ENCODE peak calls at places on chromosomes 4 and X, in seven cellular contexts. One of them, this sample, is unnamed.

GRCh38 chrX:40108959-40109287 is 11.2 kb upstream of the BCOR start:
- DNase-seq in cardiac muscle cell: peak; percentile 85
- DNase-seq in upper lobe of left lung: peak; percentile 95
- DNase-seq in neural progenitor cell: peak; percentile 77
- DNase-seq in stomach: peak; percentile 82
- DNase-seq in fibroblast of pulmonary artery: peak; percentile 80
- DNase-seq in astrocyte of the spinal cord: peak; percentile 80
- DNase-seq in this sample: no peak

GRCh38 chr4:139208404-139208945 is 31.5 kb upstream of the ELF2 start:
- DNase-seq in cardiac muscle cell: peak; percentile 86
- DNase-seq in upper lobe of left lung: no peak
- DNase-seq in neural progenitor cell: no peak
- DNase-seq in stomach: no peak
- DNase-seq in fibroblast of pulmonary artery: peak; percentile 71
- DNase-seq in astrocyte of the spinal cord: peak; percentile 61
- DNase-seq in this sample: peak; percentile 89

GRCh38 chrX:18961686-18962085 is 22.2 kb downstream of the PHKA2 start:
- DNase-seq in cardiac muscle cell: peak; percentile 48
- DNase-seq in upper lobe of left lung: no peak
- DNase-seq in neural progenitor cell: no peak
- DNase-seq in stomach: no peak
- DNase-seq in fibroblast of pulmonary artery: peak; percentile 52
- DNase-seq in astrocyte of the spinal cord: peak; percentile 17
- DNase-seq in this sample: no peak

GRCh38 chr4:151727365-151727764 is 33.4 kb downstream of the GATB start:
- DNase-seq in cardiac muscle cell: no peak
- DNase-seq in upper lobe of left lung: no peak
- DNase-seq in neural progenitor cell: no peak
- DNase-seq in stomach: no peak
- DNase-seq in fibroblast of pulmonary artery: no peak
- DNase-seq in astrocyte of the spinal cord: no peak
- DNase-seq in this sample: no peak

GRCh38 chr4:40283968-40284367 is 51.2 kb upstream of the CHRNA9 start:
- DNase-seq in cardiac muscle cell: no peak
- DNase-seq in upper lobe of left lung: no peak
- DNase-seq in neural progenitor cell: no peak
- DNase-seq in stomach: no peak
- DNase-seq in fibroblast of pulmonary artery: no peak
- DNase-seq in astrocyte of the spinal cord: peak; percentile 80
- DNase-seq in this sample: no peak

GRCh38 chr4:80075995-80076394 is 3.0 kb upstream of the ANTXR2 start:
- DNase-seq in cardiac muscle cell: no peak
- DNase-seq in upper lobe of left lung: no peak
- DNase-seq in neural progenitor cell: no peak
- DNase-seq in stomach: no peak
- DNase-seq in fibroblast of pulmonary artery: no peak
- DNase-seq in astrocyte of the spinal cord: no peak
- DNase-seq in this sample: no peak

GRCh38 chrX:68183612-68184214 is 249.6 kb downstream of the OPHN1 start:
- DNase-seq in cardiac muscle cell: peak; percentile 52
- DNase-seq in upper lobe of left lung: no peak
- DNase-seq in neural progenitor cell: peak; percentile 30
- DNase-seq in stomach: no peak
- DNase-seq in fibroblast of pulmonary artery: peak; percentile 54
- DNase-seq in astrocyte of the spinal cord: peak; percentile 43
- DNase-seq in this sample: no peak

GRCh38 chr4:73068496-73069337 is 799 bp downstream of the COX18 start:
- DNase-seq in cardiac muscle cell: peak; percentile 44
- DNase-seq in upper lobe of left lung: no peak
- DNase-seq in neural progenitor cell: peak; percentile 21
- DNase-seq in stomach: no peak
- DNase-seq in fibroblast of pulmonary artery: peak; percentile 45
- DNase-seq in astrocyte of the spinal cord: peak; percentile 53
- DNase-seq in this sample: no peak

GRCh38 chr4:18568600-18568999 is 547.0 kb upstream of the LCORL start:
- DNase-seq in cardiac muscle cell: peak; percentile 1
- DNase-seq in upper lobe of left lung: no peak
- DNase-seq in neural progenitor cell: no peak
- DNase-seq in stomach: no peak
- DNase-seq in fibroblast of pulmonary artery: no peak
- DNase-seq in astrocyte of the spinal cord: no peak
- DNase-seq in this sample: no peak

GRCh38 chr4:127686656-127687055 is 43.5 kb upstream of the SLC25A31 start:
- DNase-seq in cardiac muscle cell: peak; percentile 2
- DNase-seq in upper lobe of left lung: no peak
- DNase-seq in neural progenitor cell: no peak
- DNase-seq in stomach: no peak
- DNase-seq in fibroblast of pulmonary artery: peak; percentile 31
- DNase-seq in astrocyte of the spinal cord: peak; percentile 32
- DNase-seq in this sample: no peak

GRCh38 chrX:71103110-71103983 is 3.2 kb downstream of the CXorf65 start:
- DNase-seq in cardiac muscle cell: peak; percentile 9
- DNase-seq in upper lobe of left lung: no peak
- DNase-seq in neural progenitor cell: peak; percentile 48
- DNase-seq in stomach: peak; percentile 34
- DNase-seq in fibroblast of pulmonary artery: no peak
- DNase-seq in astrocyte of the spinal cord: no peak
- DNase-seq in this sample: no peak

GRCh38 chrX:49291615-49292337 is 11.7 kb upstream of the GAGE10 start:
- DNase-seq in cardiac muscle cell: peak; percentile 70
- DNase-seq in upper lobe of left lung: no peak
- DNase-seq in neural progenitor cell: peak; percentile 72
- DNase-seq in stomach: peak; percentile 69
- DNase-seq in fibroblast of pulmonary artery: peak; percentile 68
- DNase-seq in astrocyte of the spinal cord: peak; percentile 39
- DNase-seq in this sample: no peak

GRCh38 chr4:5632571-5632970 is 75.8 kb downstream of the EVC2 start:
- DNase-seq in cardiac muscle cell: no peak
- DNase-seq in upper lobe of left lung: no peak
- DNase-seq in neural progenitor cell: no peak
- DNase-seq in stomach: no peak
- DNase-seq in fibroblast of pulmonary artery: no peak
- DNase-seq in astrocyte of the spinal cord: no peak
- DNase-seq in this sample: no peak

GRCh38 chr4:87117051-87117729 is 103.2 kb downstream of the KLHL8 start:
- DNase-seq in cardiac muscle cell: no peak
- DNase-seq in upper lobe of left lung: no peak
- DNase-seq in neural progenitor cell: peak; percentile 18
- DNase-seq in stomach: no peak
- DNase-seq in fibroblast of pulmonary artery: no peak
- DNase-seq in astrocyte of the spinal cord: no peak
- DNase-seq in this sample: no peak

GRCh38 chrX:23557070-23557469 is 110.2 kb upstream of the PRDX4 start:
- DNase-seq in cardiac muscle cell: peak; percentile 68
- DNase-seq in upper lobe of left lung: no peak
- DNase-seq in neural progenitor cell: no peak
- DNase-seq in stomach: no peak
- DNase-seq in fibroblast of pulmonary artery: peak; percentile 26
- DNase-seq in astrocyte of the spinal cord: no peak
- DNase-seq in this sample: no peak

GRCh38 chrX:23554304-23554703 is 113.0 kb upstream of the PRDX4 start:
- DNase-seq in cardiac muscle cell: peak; percentile 60
- DNase-seq in upper lobe of left lung: no peak
- DNase-seq in neural progenitor cell: peak; percentile 63
- DNase-seq in stomach: no peak
- DNase-seq in fibroblast of pulmonary artery: peak; percentile 64
- DNase-seq in astrocyte of the spinal cord: peak; percentile 60
- DNase-seq in this sample: peak; percentile 7

GRCh38 chrX:23559975-23560374 is 107.3 kb upstream of the PRDX4 start:
- DNase-seq in cardiac muscle cell: no peak
- DNase-seq in upper lobe of left lung: no peak
- DNase-seq in neural progenitor cell: no peak
- DNase-seq in stomach: no peak
- DNase-seq in fibroblast of pulmonary artery: no peak
- DNase-seq in astrocyte of the spinal cord: no peak
- DNase-seq in this sample: no peak
- TF ChIP-seq CTCF in cardiac muscle cell: no peak
- TF ChIP-seq CTCF in upper lobe of left lung: no peak
- TF ChIP-seq CTCF in neural progenitor cell: peak; percentile 25
- TF ChIP-seq CTCF in stomach: no peak
- TF ChIP-seq CTCF in fibroblast of pulmonary artery: no peak
- TF ChIP-seq CTCF in astrocyte of the spinal cord: no peak
- TF ChIP-seq CTCF in this sample: no peak

GRCh38 chr4:144645102-144645469 is 870 bp upstream of the HHIP start:
- DNase-seq in cardiac muscle cell: no peak
- DNase-seq in upper lobe of left lung: peak; percentile 84
- DNase-seq in neural progenitor cell: peak; percentile 15
- DNase-seq in stomach: no peak
- DNase-seq in fibroblast of pulmonary artery: peak; percentile 47
- DNase-seq in astrocyte of the spinal cord: peak; percentile 35
- DNase-seq in this sample: no peak

GRCh38 chr4:144647095-144647959 is 1.4 kb downstream of the HHIP start:
- DNase-seq in cardiac muscle cell: peak; percentile 51
- DNase-seq in upper lobe of left lung: no peak
- DNase-seq in neural progenitor cell: peak; percentile 36
- DNase-seq in stomach: no peak
- DNase-seq in fibroblast of pulmonary artery: peak; percentile 78
- DNase-seq in astrocyte of the spinal cord: peak; percentile 75
- DNase-seq in this sample: no peak

GRCh38 chr4:144645621-144646522 is at the start of gene HHIP:
- DNase-seq in cardiac muscle cell: peak; percentile 65
- DNase-seq in upper lobe of left lung: peak; percentile 92
- DNase-seq in neural progenitor cell: peak; percentile 82
- DNase-seq in stomach: peak; percentile 31
- DNase-seq in fibroblast of pulmonary artery: peak; percentile 86
- DNase-seq in astrocyte of the spinal cord: peak; percentile 90
- DNase-seq in this sample: no peak

GRCh38 chr4:144646523-144647094 is 653 bp downstream of the HHIP start:
- DNase-seq in cardiac muscle cell: peak; percentile 22
- DNase-seq in upper lobe of left lung: peak; percentile 55
- DNase-seq in neural progenitor cell: peak; percentile 58
- DNase-seq in stomach: no peak
- DNase-seq in fibroblast of pulmonary artery: peak; percentile 40
- DNase-seq in astrocyte of the spinal cord: peak; percentile 32
- DNase-seq in this sample: no peak

DNA sequence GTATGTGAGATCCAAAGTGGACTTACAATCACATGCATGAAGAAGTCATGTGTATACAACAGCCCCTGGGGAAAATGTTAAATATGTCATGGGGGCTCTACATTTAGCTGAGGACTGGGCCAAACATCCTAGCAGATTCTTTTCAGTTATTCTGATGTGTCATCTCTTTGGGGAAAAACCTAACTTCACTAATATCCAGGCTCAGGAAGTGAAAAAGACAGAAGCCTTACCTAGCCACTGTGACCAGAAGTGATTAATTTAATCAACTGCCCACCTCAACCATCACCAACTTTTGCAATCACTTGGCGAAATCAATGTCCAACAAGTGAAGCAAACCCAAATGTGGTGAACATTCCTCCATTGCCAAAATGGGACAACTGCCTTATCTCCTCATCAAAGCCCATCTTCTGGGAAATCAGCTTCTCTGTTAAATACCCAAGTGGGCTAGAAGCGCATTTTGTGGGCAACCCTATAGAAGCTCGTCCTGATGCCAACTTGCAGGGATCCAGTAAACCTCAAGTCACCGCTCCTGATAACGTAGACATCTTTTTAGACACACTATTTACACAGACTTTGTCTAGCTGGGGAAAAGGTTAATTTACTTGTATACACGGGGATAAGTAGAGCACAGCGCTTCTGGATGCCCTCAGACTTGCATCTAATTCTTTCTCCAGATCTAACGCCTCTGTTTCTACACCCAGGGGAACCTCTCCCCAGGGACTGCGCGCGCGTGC is 1.4 kb upstream of the HHIP start:
- DNase-seq in cardiac muscle cell: no peak
- DNase-seq in upper lobe of left lung: no peak
- DNase-seq in neural progenitor cell: no peak
- DNase-seq in stomach: no peak
- DNase-seq in fibroblast of pulmonary artery: peak; percentile 41
- DNase-seq in astrocyte of the spinal cord: peak; percentile 31
- DNase-seq in this sample: no peak
- H3K4me3 ChIP-seq in cardiac muscle cell: no peak overlapping the region
- H3K4me3 ChIP-seq in upper lobe of left lung: peak overlapping the region; percentile 56
- H3K4me3 ChIP-seq in neural progenitor cell: no peak overlapping the region
- H3K4me3 ChIP-seq in stomach: no peak overlapping the region
- H3K4me3 ChIP-seq in fibroblast of pulmonary artery: peak overlapping the region; percentile 89
- H3K4me3 ChIP-seq in astrocyte of the spinal cord: peak overlapping the region; percentile 87
- H3K4me3 ChIP-seq in this sample: no peak overlapping the region

DNA sequence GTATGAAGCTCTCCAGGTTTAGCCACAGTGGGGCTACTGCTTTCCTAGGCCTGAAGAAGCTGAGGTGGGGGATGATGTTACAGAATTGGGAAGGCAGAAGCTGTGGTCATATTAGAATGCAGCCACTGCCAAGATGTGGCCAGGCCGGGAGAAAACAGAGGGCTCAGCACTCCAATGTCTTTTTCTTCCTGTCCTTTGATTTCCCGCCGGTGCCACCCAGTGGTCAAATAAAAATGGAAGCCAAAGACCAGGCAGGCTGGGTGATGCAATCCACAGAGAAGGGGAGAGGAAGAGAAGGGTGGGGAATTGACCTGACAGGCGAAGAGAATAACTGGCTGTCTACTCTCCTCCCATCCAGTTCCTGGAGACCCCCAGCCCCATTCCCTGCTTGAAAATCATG is 94.9 kb upstream of the SHISA3 start:
- DNase-seq in cardiac muscle cell: peak; percentile 53
- DNase-seq in upper lobe of left lung: no peak
- DNase-seq in neural progenitor cell: peak; percentile 52
- DNase-seq in stomach: peak; percentile 29
- DNase-seq in fibroblast of pulmonary artery: peak; percentile 41
- DNase-seq in astrocyte of the spinal cord: peak; percentile 43
- DNase-seq in this sample: no peak
- TF ChIP-seq CTCF in cardiac muscle cell: peak; percentile 35
- TF ChIP-seq CTCF in upper lobe of left lung: no peak
- TF ChIP-seq CTCF in neural progenitor cell: peak; percentile 51
- TF ChIP-seq CTCF in stomach: no peak
- TF ChIP-seq CTCF in fibroblast of pulmonary artery: peak; percentile 31
- TF ChIP-seq CTCF in astrocyte of the spinal cord: peak; percentile 34
- TF ChIP-seq CTCF in this sample: no peak

GRCh38 chr4:105192474-105192873 is 45.8 kb downstream of the TET2 start:
- DNase-seq in cardiac muscle cell: no peak
- DNase-seq in upper lobe of left lung: no peak
- DNase-seq in neural progenitor cell: no peak
- DNase-seq in stomach: no peak
- DNase-seq in fibroblast of pulmonary artery: no peak
- DNase-seq in astrocyte of the spinal cord: no peak
- DNase-seq in this sample: no peak
- H3K4me3 ChIP-seq in cardiac muscle cell: no peak overlapping the region
- H3K4me3 ChIP-seq in upper lobe of left lung: no peak overlapping the region
- H3K4me3 ChIP-seq in neural progenitor cell: no peak overlapping the region
- H3K4me3 ChIP-seq in stomach: no peak overlapping the region
- H3K4me3 ChIP-seq in fibroblast of pulmonary artery: no peak overlapping the region
- H3K4me3 ChIP-seq in astrocyte of the spinal cord: no peak overlapping the region
- H3K4me3 ChIP-seq in this sample: no peak overlapping the region